ENCODE peak calls at places on chromosomes 6 and 20, in four cellular contexts. X, O, M and B are unnamed samples.

GRCh38 chr6:97653517-97653916 is 370.5 kb upstream of the MMS22L start:
- DNase-seq in O (no peak), M (no peak), X (no peak), B (no peak)

GRCh38 chr6:78353040-78353439 is 514.3 kb upstream of the IRAK1BP1 start:
- DNase-seq in X (no peak), O (no peak), M (no peak), B (no peak)

GRCh38 chr20:50270569-50270968 is 79.9 kb downstream of the CEBPB start:
- DNase-seq in M (no peak), X (no peak), O (no peak), B (no peak)

GRCh38 chr6:3713266-3713665 is 38.2 kb downstream of the PXDC1 start:
- DNase-seq in X (no peak), M (no peak), O (no peak), B (no peak)

GRCh38 chr6:11193434-11193833 is 39.0 kb downstream of the NEDD9 start:
- DNase-seq in O (no peak), X (no peak), M (no peak), B (no peak)

GRCh38 chr20:4780245-4780644 is 58.5 kb downstream of the PRND start:
- DNase-seq in M (no peak), O (no peak), X (no peak), B (no peak)

GRCh38 chr6:46129301-46129633 is 522 bp upstream of the ENPP4 start:
- DNase-seq in X (no peak), O (no peak), M (no peak), B (no peak)

GRCh38 chr20:12056836-12057235 is 139.1 kb downstream of the BTBD3 start:
- DNase-seq in X (no peak), O (no peak), M (no peak), B (no peak)

GRCh38 chr20:33947709-33948295 is 45.9 kb upstream of the RALY start:
- DNase-seq in M (peak; percentile 83), O (peak; percentile 19), X (peak; percentile 86), B (peak; percentile 81)

GRCh38 chr20:1335961-1336698 is 7.2 kb upstream of the SDCBP2 start:
- DNase-seq in O (no peak), M (no peak), X (no peak), B (no peak)

GRCh38 chr6:40210628-40211056 is 276.4 kb upstream of the MOCS1 start:
- DNase-seq in X (no peak), M (no peak), O (no peak), B (no peak)

GRCh38 chr6:17994019-17994418 is 6.6 kb upstream of the KIF13A start:
- DNase-seq in O (no peak), X (no peak), M (no peak), B (no peak)

GRCh38 chr6:52482903-52483670 is 62.9 kb downstream of the EFHC1 start:
- DNase-seq in X (peak; percentile 90), O (no peak), M (peak; percentile 46), B (no peak)

GRCh38 chr20:7406671-7407070 is 533.6 kb downstream of the HAO1 start:
- DNase-seq in X (no peak), M (no peak), O (no peak), B (no peak)

GRCh38 chr6:85756982-85757381 is 114.3 kb upstream of the SYNCRIP start:
- DNase-seq in M (no peak), X (peak; percentile 12), O (no peak), B (no peak)

GRCh38 chr6:104095661-104096416 is 763.9 kb downstream of the HACE1 start:
- DNase-seq in M (no peak), X (no peak), O (no peak), B (peak; percentile 18)
- TF ChIP-seq TARDBP in M (no peak), X (no peak), O (no peak), B (no peak)

DNA sequence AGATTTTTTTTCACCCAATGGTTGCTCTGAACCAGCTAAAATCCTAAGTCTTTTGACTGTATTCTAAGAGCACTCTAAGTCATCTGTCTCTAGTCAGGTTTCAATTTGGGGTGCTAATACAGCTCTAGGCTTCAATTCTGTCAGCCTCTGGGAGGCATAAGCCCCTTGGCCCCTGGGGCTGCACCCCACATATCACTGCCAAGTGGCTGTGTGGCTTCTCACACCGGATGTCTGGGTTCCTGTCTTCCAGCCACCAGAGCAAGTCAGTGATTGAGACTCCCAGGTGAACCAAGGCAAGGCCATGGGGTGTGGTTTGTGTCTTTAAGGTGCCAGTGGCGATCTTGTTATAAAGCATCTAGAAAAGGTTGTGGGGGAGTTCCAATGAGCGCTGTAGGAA is 136.5 kb downstream of the TMEM242 start:
- DNase-seq in X (no peak), M (no peak), O (no peak), B (no peak)
- TF ChIP-seq FOXK2 in X (no peak), M (no peak), O (no peak), B (no peak)

DNA sequence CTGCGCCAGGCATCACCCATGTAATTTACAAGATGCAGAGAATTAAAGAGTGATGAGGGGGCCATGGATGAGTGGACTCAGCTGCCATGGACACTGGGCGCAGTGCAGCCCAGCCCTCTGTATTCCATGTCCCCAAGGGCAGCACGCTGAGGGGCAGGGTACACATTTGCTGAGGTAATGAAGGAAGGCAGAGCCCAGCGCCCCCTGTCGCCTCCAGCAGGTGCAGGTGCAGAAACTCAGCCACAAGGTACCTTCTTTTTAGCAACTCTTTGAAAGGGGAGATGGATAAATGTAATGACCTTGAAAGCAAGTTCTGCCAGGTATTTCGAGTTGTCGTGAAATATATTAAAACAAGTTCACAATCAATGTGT is 7.1 kb downstream of the CD93 start:
- DNase-seq in O (no peak), M (peak; percentile 16), X (peak; percentile 63), B (peak; percentile 39)
- TF ChIP-seq BHLHE40 in O (no peak), M (no peak), X (no peak), B (no peak)

GRCh38 chr6:81491486-81492101 is 260.9 kb downstream of the TENT5A start:
- DNase-seq in M (peak; percentile 70), O (no peak), X (no peak), B (no peak)

GRCh38 chr6:81485395-81485794 is 267.1 kb downstream of the TENT5A start:
- DNase-seq in O (no peak), M (no peak), X (no peak), B (no peak)

GRCh38 chr6:81486234-81486633 is 266.2 kb downstream of the TENT5A start:
- DNase-seq in X (no peak), O (no peak), M (no peak), B (no peak)

GRCh38 chr6:81484251-81484650 is 268.2 kb downstream of the TENT5A start:
- DNase-seq in M (no peak), X (no peak), O (no peak), B (no peak)

DNA sequence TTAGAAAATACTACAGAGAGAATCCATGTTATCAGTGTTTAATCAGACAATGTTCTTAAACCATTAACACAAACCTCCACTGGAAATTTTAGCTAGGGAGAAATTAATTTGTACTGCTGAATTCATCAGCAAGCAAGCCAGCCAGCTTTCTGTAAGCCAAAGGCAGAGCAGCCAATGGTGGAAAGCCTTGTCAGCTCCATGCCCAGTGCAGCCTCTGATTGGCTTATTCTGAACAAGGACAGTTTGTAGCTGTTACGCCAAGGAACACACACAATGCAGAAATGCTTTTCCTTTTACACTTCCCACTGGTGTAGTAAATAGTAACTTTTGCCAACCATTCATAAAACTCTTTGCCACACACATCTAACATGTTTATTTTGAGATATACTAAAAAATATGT is 265.0 kb downstream of the TENT5A start:
- DNase-seq in M (no peak), O (no peak), X (no peak), B (no peak)
- TF ChIP-seq TARDBP in M (no peak), O (no peak), X (no peak), B (no peak)

GRCh38 chr20:3654326-3655031 is 8.7 kb downstream of the GFRA4 start:
- DNase-seq in O (no peak), X (no peak), M (no peak), B (no peak)
- TF ChIP-seq FOXK2 in O (no peak), X (no peak), M (no peak), B (no peak)

GRCh38 chr6:134161036-134161435 is 108.6 kb upstream of the SLC2A12 start:
- DNase-seq in M (no peak), O (no peak), X (no peak), B (peak; percentile 23)
- TF ChIP-seq BHLHE40 in M (no peak), O (no peak), X (no peak), B (no peak)

GRCh38 chr6:37483502-37483901 is 16.2 kb downstream of the CCDC167 start:
- DNase-seq in M (no peak), O (no peak), X (no peak), B (no peak)

GRCh38 chr6:37480951-37481597 is 18.6 kb downstream of the CCDC167 start:
- DNase-seq in M (no peak), O (no peak), X (no peak), B (no peak)

GRCh38 chr6:37481793-37482192 is 17.9 kb downstream of the CCDC167 start:
- DNase-seq in X (no peak), O (no peak), M (no peak), B (no peak)

GRCh38 chr6:37483917-37484785 is 15.5 kb downstream of the CCDC167 start:
- DNase-seq in M (peak; percentile 18), X (peak; percentile 73), O (no peak), B (peak; percentile 79)

GRCh38 chr6:37482356-37483292 is 17.1 kb downstream of the CCDC167 start:
- DNase-seq in X (no peak), O (no peak), M (no peak), B (no peak)
- TF ChIP-seq TARDBP in X (no peak), O (no peak), M (no peak), B (no peak)